ENCODE peak calls at places on chromosome 4, in seven cellular contexts. N is AG04450, F is GM12864, J is breast epithelium, H is ovary, U is fibroblast of pulmonary artery, K is AG09309. G is an unnamed sample.

GRCh38 chr4:147049940-147050852 is 104.5 kb upstream of the TTC29 start:
- DNase-seq in N (peak; percentile 8), F (no peak), J (no peak), H (no peak), U (peak; percentile 73), K (no peak), G (no peak)

GRCh38 chr4:141658316-141658715 is 21.9 kb downstream of the IL15 start:
- DNase-seq in N (no peak), F (no peak), J (no peak), H (no peak), U (no peak), K (no peak), G (no peak)

GRCh38 chr4:138428611-138429010 is 186.5 kb upstream of the SLC7A11 start:
- DNase-seq in N (no peak), F (no peak), J (no peak), H (no peak), U (no peak), K (no peak), G (no peak)

GRCh38 chr4:120163895-120164294 is 97.2 kb upstream of the MAD2L1 start:
- DNase-seq in N (no peak), F (no peak), J (no peak), H (no peak), U (no peak), K (no peak), G (no peak)

GRCh38 chr4:109977854-109978501 is 65.3 kb downstream of the EGF start:
- DNase-seq in N (no peak), F (no peak), J (no peak), H (no peak), U (peak; percentile 68), K (peak; percentile 24), G (no peak)

GRCh38 chr4:147453561-147454141 is 27.2 kb upstream of the EDNRA start:
- DNase-seq in N (peak; percentile 24), F (no peak), J (no peak), H (no peak), U (peak; percentile 96), K (no peak), G (no peak)

GRCh38 chr4:102981005-102981404 is 38.5 kb downstream of the SLC9B1 start:
- DNase-seq in N (no peak), F (no peak), J (no peak), H (no peak), U (no peak), K (no peak), G (no peak)

GRCh38 chr4:179755322-179755721 is 2313.1 kb upstream of the AGA start:
- DNase-seq in N (no peak), F (no peak), J (no peak), H (no peak), U (no peak), K (no peak), G (no peak)

GRCh38 chr4:80361329-80361900 is 25.9 kb downstream of the CFAP299 start:
- DNase-seq in N (no peak), F (no peak), J (no peak), H (no peak), U (peak; percentile 47), K (no peak), G (no peak)

GRCh38 chr4:165294907-165295306 is 32.6 kb upstream of the MSMO1 start:
- DNase-seq in N (no peak), F (no peak), J (no peak), H (no peak), U (no peak), K (no peak), G (no peak)

GRCh38 chr4:184897807-184898388 is 72.1 kb upstream of the ACSL1 start:
- DNase-seq in N (no peak), F (no peak), J (no peak), H (no peak), U (no peak), K (no peak), G (no peak)

GRCh38 chr4:40976343-40976742 is 226.6 kb downstream of the NSUN7 start:
- DNase-seq in N (peak; percentile 41), F (peak; percentile 33), J (no peak), H (no peak), U (peak; percentile 79), K (no peak), G (no peak)

GRCh38 chr4:53313510-53313909 is 52.4 kb downstream of the SCFD2 start:
- DNase-seq in N (no peak), F (no peak), J (no peak), H (no peak), U (peak; percentile 65), K (no peak), G (peak; percentile 2)

GRCh38 chr4:88378691-88379559 is at the start of gene HERC6:
- DNase-seq in N (peak; percentile 52), F (peak; percentile 93), J (peak; percentile 63), H (peak; percentile 77), U (peak; percentile 83), K (peak; percentile 28), G (peak; percentile 49)

GRCh38 chr4:177479063-177479462 is 36.8 kb upstream of the AGA start:
- DNase-seq in N (no peak), F (no peak), J (no peak), H (no peak), U (no peak), K (no peak), G (no peak)

GRCh38 chr4:6332042-6332668 is 62.5 kb downstream of the WFS1 start:
- DNase-seq in N (no peak), F (no peak), J (no peak), H (no peak), U (peak; percentile 37), K (no peak), G (no peak)

GRCh38 chr4:34182346-34182745 is 2062.0 kb downstream of the ARAP2 start:
- DNase-seq in N (no peak), F (no peak), J (no peak), H (no peak), U (peak; percentile 92), K (no peak), G (no peak)

GRCh38 chr4:31682796-31683195 is 962.6 kb downstream of the PCDH7 start:
- DNase-seq in N (no peak), F (no peak), J (no peak), H (no peak), U (peak; percentile 10), K (no peak), G (no peak)

GRCh38 chr4:151659631-151660030 is 101.2 kb downstream of the GATB start:
- DNase-seq in N (no peak), F (no peak), J (no peak), H (no peak), U (no peak), K (no peak), G (no peak)

GRCh38 chr4:188053302-188053701 is 56.1 kb downstream of the TRIML2 start:
- DNase-seq in N (no peak), F (no peak), J (no peak), H (no peak), U (no peak), K (no peak), G (no peak)

GRCh38 chr4:117134386-117134785 is 49.0 kb upstream of the TRAM1L1 start:
- DNase-seq in N (peak; percentile 60), F (no peak), J (no peak), H (no peak), U (peak; percentile 48), K (no peak), G (peak; percentile 22)

GRCh38 chr4:184409911-184410692 is 64.2 kb downstream of the IRF2 start:
- DNase-seq in N (no peak), F (no peak), J (no peak), H (no peak), U (no peak), K (no peak), G (no peak)

GRCh38 chr4:25442863-25443307 is 65.8 kb downstream of the ANAPC4 start:
- DNase-seq in N (no peak), F (no peak), J (no peak), H (no peak), U (no peak), K (no peak), G (no peak)

GRCh38 chr4:184455299-184455698 is 19.1 kb downstream of the IRF2 start:
- DNase-seq in N (no peak), F (no peak), J (no peak), H (no peak), U (no peak), K (no peak), G (no peak)

GRCh38 chr4:118968813-118969212 is 80.2 kb downstream of the SYNPO2 start:
- DNase-seq in N (no peak), F (no peak), J (no peak), H (no peak), U (no peak), K (no peak), G (no peak)

GRCh38 chr4:99221980-99222379 is 2.9 kb upstream of the ADH6 start:
- DNase-seq in N (no peak), F (no peak), J (no peak), H (no peak), U (peak; percentile 31), K (no peak), G (peak; percentile 16)

GRCh38 chr4:52853351-52853750 is 8.8 kb upstream of the RASL11B start:
- DNase-seq in N (no peak), F (no peak), J (no peak), H (no peak), U (peak; percentile 36), K (peak; percentile 35), G (no peak)

GRCh38 chr4:183499389-183499788 is 5.5 kb upstream of the ING2 start:
- DNase-seq in N (no peak), F (no peak), J (no peak), H (no peak), U (peak; percentile 9), K (no peak), G (no peak)

GRCh38 chr4:107837298-107837697 is 12.6 kb downstream of the SGMS2 start:
- DNase-seq in N (no peak), F (no peak), J (no peak), H (no peak), U (no peak), K (no peak), G (no peak)

GRCh38 chr4:2977116-2978097 is 14.0 kb downstream of the GRK4 start:
- DNase-seq in N (no peak), F (no peak), J (no peak), H (no peak), U (peak; percentile 33), K (peak; percentile 17), G (no peak)

GRCh38 chr4:76210502-76210901 is 3.1 kb downstream of the SCARB2 start:
- DNase-seq in N (no peak), F (no peak), J (no peak), H (no peak), U (no peak), K (no peak), G (no peak)
- H3K4me3 ChIP-seq in N (peak overlapping the region; percentile 5), F (no peak overlapping the region), J (no peak overlapping the region), H (no peak overlapping the region), U (peak overlapping the region; percentile 74), K (no peak overlapping the region), G (no peak overlapping the region)

GRCh38 chr4:37892641-37893040 is 1.8 kb downstream of the TBC1D1 start:
- DNase-seq in N (no peak), F (peak; percentile 57), J (no peak), H (no peak), U (no peak), K (no peak), G (no peak)
- H3K4me3 ChIP-seq in N (no peak overlapping the region), F (peak overlapping the region; percentile 16), J (no peak overlapping the region), H (no peak overlapping the region), U (no peak overlapping the region), K (no peak overlapping the region), G (no peak overlapping the region)

GRCh38 chr4:143700420-143701352 is at the start of gene FREM3:
- DNase-seq in N (no peak), F (no peak), J (no peak), H (no peak), U (peak; percentile 3), K (no peak), G (no peak)
- H3K4me3 ChIP-seq in N (no peak within 1 kb of the TSS), F (no peak within 1 kb of the TSS), J (peak within 1 kb of the TSS; percentile 47), H (no peak within 1 kb of the TSS), U (no peak within 1 kb of the TSS), K (no peak within 1 kb of the TSS), G (peak within 1 kb of the TSS; percentile 51)

GRCh38 chr4:92519727-92520126 is 216.0 kb downstream of the GRID2 start:
- DNase-seq in N (no peak), F (no peak), J (no peak), H (no peak), U (no peak), K (no peak), G (peak; percentile 22)
- H3K4me3 ChIP-seq in N (no peak overlapping the region), F (no peak overlapping the region), J (no peak overlapping the region), H (no peak overlapping the region), U (no peak overlapping the region), K (no peak overlapping the region), G (no peak overlapping the region)